ENCODE peak calls at places on chromosomes 13 and 19, in nine cellular contexts. Y is activated B cell treated with CpG ODN at 0.5 μM for 24 hours; V is iris pigment epithelial cell; I is stimulated activated CD4-positive, alpha-beta T cell treated with anti-CD3 and anti-CD28 coated beads, Interleukin-1b, Interleukin-23, amount 100 ng/mL, for 24 hours; E is T-helper 2 cell; R is NCI-H2081; J is mucosa of descending colon; Q is fibroblast of the aortic adventitia; W is DMS79 treated with DMSO at 0.1 percent for 48 hours. G is an unnamed sample.

GRCh38 chr19:10685210-10685609 is 16.0 kb upstream of the QTRT1 start:
- DNase-seq in Y (no peak), V (no peak), I (no peak), E (no peak), R (no peak), J (no peak), Q (no peak), W (no peak), G (no peak)

GRCh38 chr19:7928741-7929701 is 3.1 kb upstream of the CTXN1 start:
- DNase-seq in Y (peak), V (peak), I (no peak), E (peak), R (no peak), J (no peak), Q (peak), W (no peak), G (peak)

GRCh38 chr19:15421136-15421535 is 2.3 kb upstream of the AKAP8L start:
- DNase-seq in Y (no peak), V (no peak), I (no peak), E (no peak), R (no peak), J (no peak), Q (no peak), W (no peak), G (no peak)

GRCh38 chr19:7382694-7383093 is 34.0 kb downstream of the ARHGEF18 start:
- DNase-seq in Y (no peak), V (no peak), I (no peak), E (no peak), R (no peak), J (no peak), Q (no peak), W (no peak), G (no peak)

GRCh38 chr13:91813255-91813654 is 414.8 kb downstream of the GPC5 start:
- DNase-seq in Y (no peak), V (no peak), I (no peak), E (no peak), R (no peak), J (no peak), Q (no peak), W (no peak), G (no peak)

GRCh38 chr19:53328967-53329366 is 4.6 kb upstream of the ZNF845 start:
- DNase-seq in Y (no peak), V (peak), I (no peak), E (no peak), R (no peak), J (no peak), Q (peak), W (no peak), G (no peak)

GRCh38 chr13:52084971-52085370 is 43.9 kb downstream of the NEK5 start:
- DNase-seq in Y (no peak), V (no peak), I (no peak), E (no peak), R (no peak), J (no peak), Q (no peak), W (no peak), G (no peak)

GRCh38 chr19:50431343-50432220 is 1.1 kb upstream of the MYBPC2 start:
- DNase-seq in Y (peak), V (peak), I (peak), E (peak), R (peak), J (peak), Q (peak), W (peak), G (peak)

GRCh38 chr13:32849369-32849768 is 166.9 kb upstream of the KL start:
- DNase-seq in Y (no peak), V (no peak), I (no peak), E (no peak), R (no peak), J (no peak), Q (no peak), W (no peak), G (no peak)

GRCh38 chr13:111963031-111963430 is 103.9 kb upstream of the SOX1 start:
- DNase-seq in Y (no peak), V (no peak), I (no peak), E (no peak), R (no peak), J (no peak), Q (no peak), W (no peak), G (no peak)

GRCh38 chr13:39317284-39317683 is 279.0 kb downstream of the NHLRC3 start:
- DNase-seq in Y (no peak), V (peak), I (no peak), E (no peak), R (no peak), J (peak), Q (peak), W (no peak), G (no peak)

GRCh38 chr13:73721571-73721970 is 412.6 kb downstream of the KLF12 start:
- DNase-seq in Y (no peak), V (no peak), I (no peak), E (no peak), R (no peak), J (no peak), Q (no peak), W (no peak), G (no peak)

GRCh38 chr13:94706854-94707399 is 5.4 kb downstream of the SOX21 start:
- DNase-seq in Y (no peak), V (no peak), I (no peak), E (no peak), R (peak), J (no peak), Q (no peak), W (peak), G (no peak)

GRCh38 chr19:7149956-7150705 is 80.6 kb downstream of the ZNF557 start:
- DNase-seq in Y (no peak), V (no peak), I (no peak), E (no peak), R (no peak), J (no peak), Q (no peak), W (no peak), G (no peak)

GRCh38 chr19:55694656-55695491 is 19.8 kb downstream of the EPN1 start:
- DNase-seq in Y (no peak), V (no peak), I (no peak), E (no peak), R (no peak), J (no peak), Q (no peak), W (no peak), G (no peak)

GRCh38 chr13:23618341-23618740 is 48.1 kb downstream of the TNFRSF19 start:
- DNase-seq in Y (no peak), V (peak), I (no peak), E (no peak), R (no peak), J (no peak), Q (peak), W (no peak), G (no peak)

GRCh38 chr19:33064778-33065550 is at the start of gene RHPN2:
- DNase-seq in Y (peak), V (peak), I (peak), E (no peak), R (peak), J (peak), Q (peak), W (peak), G (peak)

GRCh38 chr13:27919299-27919933 is 384 bp upstream of the PDX1 start:
- DNase-seq in Y (no peak), V (no peak), I (no peak), E (no peak), R (peak), J (no peak), Q (no peak), W (no peak), G (no peak)

GRCh38 chr13:59674616-59675015 is 489.1 kb downstream of the DIAPH3 start:
- DNase-seq in Y (no peak), V (no peak), I (no peak), E (no peak), R (no peak), J (no peak), Q (no peak), W (no peak), G (no peak)

GRCh38 chr13:100530645-100531044 is 57.9 kb downstream of the GGACT start:
- DNase-seq in Y (no peak), V (peak), I (no peak), E (no peak), R (peak), J (no peak), Q (no peak), W (peak), G (no peak)

GRCh38 chr19:14471436-14472187 is 3.5 kb downstream of the PTGER1 start:
- DNase-seq in Y (no peak), V (no peak), I (no peak), E (no peak), R (no peak), J (no peak), Q (no peak), W (no peak), G (no peak)

GRCh38 chr13:33571618-33572017 is 246.3 kb upstream of the RFC3 start:
- DNase-seq in Y (no peak), V (no peak), I (no peak), E (no peak), R (no peak), J (no peak), Q (no peak), W (no peak), G (no peak)

GRCh38 chr19:38034153-38034835 is 127.3 kb downstream of the SIPA1L3 start:
- DNase-seq in Y (peak), V (peak), I (no peak), E (no peak), R (no peak), J (peak), Q (no peak), W (no peak), G (peak)

GRCh38 chr13:114132419-114133121 is at the start of gene RASA3:
- DNase-seq in Y (peak), V (peak), I (no peak), E (peak), R (peak), J (peak), Q (peak), W (peak), G (no peak)

GRCh38 chr19:30063184-30064020 is 121.4 kb downstream of the URI1 start:
- DNase-seq in Y (no peak), V (no peak), I (no peak), E (no peak), R (no peak), J (no peak), Q (no peak), W (no peak), G (no peak)

GRCh38 chr19:313169-313987 is 22.2 kb upstream of the PLPP2 start:
- DNase-seq in Y (no peak), V (no peak), I (no peak), E (no peak), R (no peak), J (no peak), Q (no peak), W (no peak), G (no peak)

GRCh38 chr19:41144403-41144802 is 30.2 kb downstream of the CYP2F1 start:
- DNase-seq in Y (peak), V (peak), I (peak), E (peak), R (peak), J (peak), Q (peak), W (peak), G (peak)

GRCh38 chr13:111516712-111517640 is 196.5 kb downstream of the TEX29 start:
- DNase-seq in Y (no peak), V (no peak), I (no peak), E (no peak), R (no peak), J (no peak), Q (no peak), W (no peak), G (no peak)

GRCh38 chr19:54155694-54156093 is 3.8 kb downstream of the LENG1 start:
- DNase-seq in Y (no peak), V (no peak), I (no peak), E (no peak), R (no peak), J (no peak), Q (no peak), W (no peak), G (no peak)